ENCODE peak calls at places on chromosome 18, in five cellular contexts. V, J, D, R and P are unnamed samples.

GRCh38 chr18:32278148-32278799 is 88.4 kb downstream of the MEP1B start:
- DNase-seq in V (no peak), J (no peak), D (no peak), R (no peak), P (no peak)

GRCh38 chr18:74251297-74252031 is 40.3 kb downstream of the CYB5A start:
- DNase-seq in V (peak; percentile 48), J (peak; percentile 90), D (no peak), R (peak; percentile 82), P (peak; percentile 62)

GRCh38 chr18:51051105-51051712 is 21.2 kb downstream of the SMAD4 start:
- DNase-seq in V (peak; percentile 41), J (peak; percentile 72), D (no peak), R (no peak), P (no peak)

GRCh38 chr18:20971886-20972267 is 139.7 kb downstream of the ROCK1 start:
- DNase-seq in V (peak; percentile 16), J (peak; percentile 55), D (no peak), R (no peak), P (no peak)

GRCh38 chr18:32244863-32245262 is 55.0 kb downstream of the MEP1B start:
- DNase-seq in V (no peak), J (no peak), D (no peak), R (no peak), P (no peak)

GRCh38 chr18:26700728-26701127 is 152.4 kb upstream of the KCTD1 start:
- DNase-seq in V (peak; percentile 10), J (no peak), D (no peak), R (no peak), P (no peak)

GRCh38 chr18:46680784-46681695 is 24.0 kb upstream of the LOXHD1 start:
- DNase-seq in V (no peak), J (no peak), D (no peak), R (no peak), P (peak; percentile 35)

GRCh38 chr18:44927127-44927849 is 246.6 kb downstream of the SETBP1 start:
- DNase-seq in V (no peak), J (no peak), D (no peak), R (no peak), P (no peak)

GRCh38 chr18:35460719-35461118 is 37.0 kb downstream of the INO80C start:
- DNase-seq in V (peak; percentile 49), J (peak; percentile 55), D (no peak), R (peak; percentile 49), P (no peak)

GRCh38 chr18:2654105-2654827 is 1.3 kb upstream of the SMCHD1 start:
- DNase-seq in V (peak; percentile 42), J (peak; percentile 10), D (no peak), R (no peak), P (no peak)

GRCh38 chr18:74316257-74317180 is 880 bp downstream of the C18orf63 start:
- DNase-seq in V (peak; percentile 84), J (peak; percentile 88), D (no peak), R (peak; percentile 95), P (no peak)

GRCh38 chr18:77068321-77068841 is 64.2 kb downstream of the MBP start:
- DNase-seq in V (peak; percentile 74), J (peak; percentile 59), D (no peak), R (peak; percentile 73), P (no peak)

GRCh38 chr18:79905389-79905911 is 46.0 kb downstream of the SLC66A2 start:
- DNase-seq in V (peak; percentile 48), J (peak; percentile 60), D (no peak), R (no peak), P (no peak)

GRCh38 chr18:28181616-28182015 is 4.7 kb upstream of the CDH2 start:
- DNase-seq in V (no peak), J (no peak), D (no peak), R (no peak), P (no peak)

GRCh38 chr18:22466608-22467390 is 49.1 kb upstream of the CTAGE1 start:
- DNase-seq in V (peak; percentile 92), J (peak; percentile 70), D (peak; percentile 56), R (peak; percentile 96), P (peak; percentile 27)

GRCh38 chr18:32343634-32344033 is 127.0 kb downstream of the GAREM1 start:
- DNase-seq in V (no peak), J (no peak), D (no peak), R (no peak), P (no peak)

GRCh38 chr18:48745293-48745692 is 205.5 kb downstream of the SMAD7 start:
- DNase-seq in V (no peak), J (no peak), D (no peak), R (no peak), P (no peak)

GRCh38 chr18:9575558-9575957 is 38.8 kb downstream of the PPP4R1 start:
- DNase-seq in V (peak; percentile 92), J (peak; percentile 99), D (peak; percentile 92), R (peak; percentile 85), P (peak; percentile 94)

GRCh38 chr18:65751145-65752085 is 603 bp downstream of the CDH7 start:
- DNase-seq in V (peak; percentile 3), J (no peak), D (no peak), R (no peak), P (no peak)

GRCh38 chr18:70354080-70354479 is 65.2 kb downstream of the SOCS6 start:
- DNase-seq in V (no peak), J (no peak), D (no peak), R (no peak), P (no peak)

GRCh38 chr18:56982756-56983155 is 164.1 kb upstream of the BOD1L2 start:
- DNase-seq in V (no peak), J (no peak), D (no peak), R (no peak), P (no peak)

GRCh38 chr18:53745228-53745967 is 479.1 kb downstream of the MBD2 start:
- DNase-seq in V (peak; percentile 3), J (peak; percentile 15), D (no peak), R (peak; percentile 35), P (no peak)

GRCh38 chr18:47100214-47100831 is 50.0 kb downstream of the HDHD2 start:
- DNase-seq in V (peak; percentile 62), J (peak; percentile 62), D (peak; percentile 23), R (no peak), P (peak; percentile 53)

GRCh38 chr18:72727776-72728175 is 140.0 kb downstream of the NETO1 start:
- DNase-seq in V (no peak), J (no peak), D (no peak), R (no peak), P (no peak)

GRCh38 chr18:616380-616995 is 19.7 kb downstream of the CLUL1 start:
- DNase-seq in V (peak; percentile 42), J (peak; percentile 77), D (no peak), R (no peak), P (no peak)

DNA sequence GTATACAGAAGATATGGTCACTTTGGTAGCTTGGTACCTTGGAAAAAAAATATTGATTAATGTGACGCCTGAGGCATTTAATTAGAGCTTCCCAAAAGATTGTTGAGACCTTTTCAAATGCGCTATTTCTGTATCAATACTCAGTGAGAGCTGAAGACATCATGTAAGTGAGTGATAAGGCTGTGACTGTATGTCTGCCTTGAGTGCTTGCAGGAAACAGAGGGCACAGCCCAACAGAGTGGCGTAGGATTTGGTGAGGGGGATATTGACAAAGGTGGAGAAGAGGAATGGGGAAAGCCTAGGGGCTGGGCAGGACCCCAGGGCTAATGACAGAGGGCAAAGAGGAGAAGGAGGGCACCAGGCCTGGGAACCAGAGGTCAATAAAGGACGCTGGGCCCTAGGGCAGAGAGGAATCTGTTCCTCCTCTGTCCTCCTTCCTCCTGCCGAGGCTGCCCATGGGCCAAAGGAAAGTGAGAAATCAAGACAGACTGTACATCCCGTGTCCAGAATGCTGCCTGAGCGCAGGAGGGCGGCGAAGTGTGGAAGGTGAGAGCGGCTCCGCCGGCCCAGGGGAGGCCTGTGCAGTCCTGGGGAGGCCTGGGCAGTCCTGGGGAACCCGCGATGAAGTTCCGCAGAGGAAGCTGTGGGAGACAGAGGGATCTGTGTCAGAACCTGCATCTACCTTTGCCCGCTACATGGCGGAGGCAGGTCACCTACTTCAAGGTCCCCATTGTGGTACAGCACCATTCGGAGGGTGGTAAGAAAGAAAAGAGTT is 228.6 kb upstream of the PIEZO2 start:
- DNase-seq in V (no peak), J (no peak), D (no peak), R (no peak), P (no peak)
- H3K4me3 ChIP-seq in V (no peak overlapping the region), J (no peak overlapping the region), D (no peak overlapping the region), R (no peak overlapping the region), P (no peak overlapping the region)

GRCh38 chr18:5885337-5885736 is 10.0 kb downstream of the TMEM200C start:
- DNase-seq in V (no peak), J (no peak), D (no peak), R (no peak), P (no peak)

GRCh38 chr18:5884375-5884774 is 10.9 kb downstream of the TMEM200C start:
- DNase-seq in V (no peak), J (no peak), D (no peak), R (no peak), P (no peak)

GRCh38 chr18:5874336-5874735 is 21.0 kb downstream of the TMEM200C start:
- DNase-seq in V (no peak), J (no peak), D (no peak), R (no peak), P (no peak)

GRCh38 chr18:5879479-5879882 is 15.8 kb downstream of the TMEM200C start:
- DNase-seq in V (peak; percentile 44), J (peak; percentile 60), D (no peak), R (no peak), P (no peak)
- H3K4me3 ChIP-seq in V (no peak overlapping the region), J (no peak overlapping the region), D (no peak overlapping the region), R (no peak overlapping the region), P (no peak overlapping the region)

GRCh38 chr18:55268629-55269275 is 309.5 kb upstream of the CCDC68 start:
- DNase-seq in V (no peak), J (no peak), D (no peak), R (no peak), P (no peak)

GRCh38 chr18:55265916-55266488 is 306.7 kb upstream of the CCDC68 start:
- DNase-seq in V (no peak), J (peak; percentile 53), D (no peak), R (no peak), P (no peak)

GRCh38 chr18:55266981-55267380 is 307.7 kb upstream of the CCDC68 start:
- DNase-seq in V (no peak), J (no peak), D (no peak), R (no peak), P (no peak)

GRCh38 chr18:55269632-55270031 is 310.4 kb upstream of the CCDC68 start:
- DNase-seq in V (no peak), J (no peak), D (no peak), R (no peak), P (no peak)

GRCh38 chr18:55268146-55268545 is 308.9 kb upstream of the CCDC68 start:
- DNase-seq in V (peak; percentile 67), J (no peak), D (no peak), R (no peak), P (no peak)
- H3K4me3 ChIP-seq in V (no peak overlapping the region), J (no peak overlapping the region), D (no peak overlapping the region), R (no peak overlapping the region), P (no peak overlapping the region)

DNA sequence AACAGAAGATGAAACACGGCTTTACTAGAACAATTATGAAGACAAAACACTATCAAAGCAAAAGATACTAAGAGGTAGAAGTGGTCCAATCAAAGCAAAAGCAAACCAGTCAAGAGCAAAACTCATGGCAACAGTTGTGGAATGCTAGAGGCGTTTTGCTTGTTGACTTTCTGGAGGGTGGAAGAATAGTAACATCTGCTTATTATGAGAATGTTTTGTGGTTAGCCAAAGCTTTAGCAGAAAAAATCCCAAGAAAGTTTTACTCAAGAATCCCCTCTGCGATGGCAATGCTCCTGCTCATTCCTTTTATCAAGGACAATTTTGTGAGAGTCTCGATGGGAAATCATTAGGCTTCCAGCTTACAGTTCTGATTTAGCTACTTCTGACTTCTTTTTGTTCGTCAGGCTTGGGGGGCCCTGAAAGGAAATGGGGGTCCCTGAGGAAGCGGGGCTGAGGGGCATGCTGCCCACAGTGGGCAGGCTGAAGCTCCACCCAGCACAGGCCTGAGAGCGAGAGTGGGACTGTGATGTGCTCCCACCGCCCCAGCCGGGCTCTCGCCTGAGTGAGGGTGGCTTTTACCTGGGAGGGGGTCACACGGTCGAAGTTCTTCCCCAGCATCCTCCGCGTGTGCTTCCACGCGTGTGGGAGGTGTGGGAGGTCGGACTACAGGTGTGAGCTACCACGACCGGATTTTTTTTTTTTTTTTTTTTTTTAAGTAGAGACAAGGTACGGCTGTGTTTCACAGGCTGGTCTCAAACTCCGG is 49.0 kb upstream of the MC4R start:
- DNase-seq in V (peak; percentile 2), J (no peak), D (no peak), R (no peak), P (no peak)
- H3K4me3 ChIP-seq in V (no peak overlapping the region), J (no peak overlapping the region), D (no peak overlapping the region), R (no peak overlapping the region), P (no peak overlapping the region)